ENCODE peak calls at places on chromosomes 3 and 15, in eight cellular contexts. One of them, this sample, is unnamed.

GRCh38 chr15:26866298-26867198 is at the start of gene GABRA5:
- DNase-seq in T-helper 2 cell treated with Interferon-gamma antibody and Interleukin-4, amounts not matched to agents 5 μg/mL and 100 μg/mL, for 36 hours: no peak
- DNase-seq in dermis microvascular lymphatic vessel endothelial cell: no peak
- DNase-seq in RPMI8226: peak
- DNase-seq in body of pancreas: no peak
- DNase-seq in activated T-cell treated with anti-CD3 and anti-CD28 coated beads, Interleukin-2, amount 50 U/mL, for 24 hours: no peak
- DNase-seq in C1 segment of cervical spinal cord: no peak
- DNase-seq in mucosa of gallbladder: no peak
- DNase-seq in this sample: no peak

GRCh38 chr3:44396200-44397171 is 57.9 kb downstream of the TCAIM start:
- DNase-seq in activated T-cell treated with anti-CD3 and anti-CD28 coated beads, Interleukin-2, amount 50 U/mL, for 24 hours: no peak
- DNase-seq in C1 segment of cervical spinal cord: no peak
- DNase-seq in dermis microvascular lymphatic vessel endothelial cell: no peak
- DNase-seq in T-helper 2 cell treated with Interferon-gamma antibody and Interleukin-4, amounts not matched to agents 5 μg/mL and 100 μg/mL, for 36 hours: no peak
- DNase-seq in mucosa of gallbladder: no peak
- DNase-seq in RPMI8226: no peak
- DNase-seq in body of pancreas: no peak
- DNase-seq in this sample: no peak

GRCh38 chr3:129606522-129607390 is at the start of gene PLXND1:
- DNase-seq in mucosa of gallbladder: peak
- DNase-seq in C1 segment of cervical spinal cord: no peak
- DNase-seq in T-helper 2 cell treated with Interferon-gamma antibody and Interleukin-4, amounts not matched to agents 5 μg/mL and 100 μg/mL, for 36 hours: peak
- DNase-seq in RPMI8226: peak
- DNase-seq in activated T-cell treated with anti-CD3 and anti-CD28 coated beads, Interleukin-2, amount 50 U/mL, for 24 hours: peak
- DNase-seq in dermis microvascular lymphatic vessel endothelial cell: peak
- DNase-seq in body of pancreas: peak
- DNase-seq in this sample: peak

GRCh38 chr15:100209204-100209603 is 132.6 kb downstream of the ADAMTS17 start:
- DNase-seq in body of pancreas: no peak
- DNase-seq in activated T-cell treated with anti-CD3 and anti-CD28 coated beads, Interleukin-2, amount 50 U/mL, for 24 hours: no peak
- DNase-seq in mucosa of gallbladder: no peak
- DNase-seq in dermis microvascular lymphatic vessel endothelial cell: no peak
- DNase-seq in T-helper 2 cell treated with Interferon-gamma antibody and Interleukin-4, amounts not matched to agents 5 μg/mL and 100 μg/mL, for 36 hours: no peak
- DNase-seq in C1 segment of cervical spinal cord: no peak
- DNase-seq in RPMI8226: no peak
- DNase-seq in this sample: no peak

GRCh38 chr3:48088056-48088748 is 72.0 kb upstream of the MAP4 start:
- DNase-seq in T-helper 2 cell treated with Interferon-gamma antibody and Interleukin-4, amounts not matched to agents 5 μg/mL and 100 μg/mL, for 36 hours: peak
- DNase-seq in mucosa of gallbladder: peak
- DNase-seq in activated T-cell treated with anti-CD3 and anti-CD28 coated beads, Interleukin-2, amount 50 U/mL, for 24 hours: no peak
- DNase-seq in C1 segment of cervical spinal cord: peak
- DNase-seq in RPMI8226: peak
- DNase-seq in dermis microvascular lymphatic vessel endothelial cell: peak
- DNase-seq in body of pancreas: peak
- DNase-seq in this sample: no peak

GRCh38 chr3:20637729-20638128 is 451.7 kb upstream of the SGO1 start:
- DNase-seq in dermis microvascular lymphatic vessel endothelial cell: no peak
- DNase-seq in mucosa of gallbladder: no peak
- DNase-seq in C1 segment of cervical spinal cord: no peak
- DNase-seq in activated T-cell treated with anti-CD3 and anti-CD28 coated beads, Interleukin-2, amount 50 U/mL, for 24 hours: no peak
- DNase-seq in RPMI8226: no peak
- DNase-seq in T-helper 2 cell treated with Interferon-gamma antibody and Interleukin-4, amounts not matched to agents 5 μg/mL and 100 μg/mL, for 36 hours: no peak
- DNase-seq in body of pancreas: no peak
- DNase-seq in this sample: no peak

GRCh38 chr3:108156312-108156853 is 65.6 kb upstream of the CD47 start:
- DNase-seq in dermis microvascular lymphatic vessel endothelial cell: no peak
- DNase-seq in mucosa of gallbladder: no peak
- DNase-seq in body of pancreas: no peak
- DNase-seq in T-helper 2 cell treated with Interferon-gamma antibody and Interleukin-4, amounts not matched to agents 5 μg/mL and 100 μg/mL, for 36 hours: no peak
- DNase-seq in RPMI8226: no peak
- DNase-seq in C1 segment of cervical spinal cord: no peak
- DNase-seq in activated T-cell treated with anti-CD3 and anti-CD28 coated beads, Interleukin-2, amount 50 U/mL, for 24 hours: no peak
- DNase-seq in this sample: no peak

GRCh38 chr3:43794776-43795175 is 104.0 kb downstream of the ABHD5 start:
- DNase-seq in T-helper 2 cell treated with Interferon-gamma antibody and Interleukin-4, amounts not matched to agents 5 μg/mL and 100 μg/mL, for 36 hours: no peak
- DNase-seq in C1 segment of cervical spinal cord: no peak
- DNase-seq in mucosa of gallbladder: no peak
- DNase-seq in dermis microvascular lymphatic vessel endothelial cell: no peak
- DNase-seq in body of pancreas: no peak
- DNase-seq in RPMI8226: no peak
- DNase-seq in activated T-cell treated with anti-CD3 and anti-CD28 coated beads, Interleukin-2, amount 50 U/mL, for 24 hours: no peak
- DNase-seq in this sample: no peak

GRCh38 chr3:19396726-19397125 is 248.4 kb downstream of the KCNH8 start:
- DNase-seq in RPMI8226: no peak
- DNase-seq in activated T-cell treated with anti-CD3 and anti-CD28 coated beads, Interleukin-2, amount 50 U/mL, for 24 hours: no peak
- DNase-seq in T-helper 2 cell treated with Interferon-gamma antibody and Interleukin-4, amounts not matched to agents 5 μg/mL and 100 μg/mL, for 36 hours: no peak
- DNase-seq in C1 segment of cervical spinal cord: no peak
- DNase-seq in body of pancreas: no peak
- DNase-seq in mucosa of gallbladder: no peak
- DNase-seq in dermis microvascular lymphatic vessel endothelial cell: no peak
- DNase-seq in this sample: no peak

GRCh38 chr3:106827515-106828213 is 549.6 kb upstream of the CCDC54 start:
- DNase-seq in dermis microvascular lymphatic vessel endothelial cell: no peak
- DNase-seq in mucosa of gallbladder: no peak
- DNase-seq in T-helper 2 cell treated with Interferon-gamma antibody and Interleukin-4, amounts not matched to agents 5 μg/mL and 100 μg/mL, for 36 hours: no peak
- DNase-seq in RPMI8226: no peak
- DNase-seq in activated T-cell treated with anti-CD3 and anti-CD28 coated beads, Interleukin-2, amount 50 U/mL, for 24 hours: no peak
- DNase-seq in C1 segment of cervical spinal cord: no peak
- DNase-seq in body of pancreas: no peak
- DNase-seq in this sample: no peak

GRCh38 chr3:138078096-138078495 is 37.3 kb downstream of the DZIP1L start:
- DNase-seq in C1 segment of cervical spinal cord: no peak
- DNase-seq in T-helper 2 cell treated with Interferon-gamma antibody and Interleukin-4, amounts not matched to agents 5 μg/mL and 100 μg/mL, for 36 hours: no peak
- DNase-seq in activated T-cell treated with anti-CD3 and anti-CD28 coated beads, Interleukin-2, amount 50 U/mL, for 24 hours: no peak
- DNase-seq in RPMI8226: no peak
- DNase-seq in body of pancreas: no peak
- DNase-seq in dermis microvascular lymphatic vessel endothelial cell: no peak
- DNase-seq in mucosa of gallbladder: no peak
- DNase-seq in this sample: no peak

This sample was measured in pons.